ENCODE peak calls at places on chromosomes 12 and 14, in eight cellular contexts. D is heart right ventricle; L is tibial artery; N is CD8-positive, alpha-beta T cell; Y is WERI-Rb-1; G is GM12864; W is GM13977; F is HFF-Myc. E is an unnamed sample.

GRCh38 chr12:57614948-57615500 is 3.8 kb downstream of the ARHGEF25 start:
- DNase-seq in D (no peak), L (no peak), N (no peak), Y (no peak), G (no peak), W (no peak), F (no peak), E (no peak)

GRCh38 chr14:58964598-58964928 is 223.9 kb upstream of the DAAM1 start:
- DNase-seq in D (no peak), L (no peak), N (no peak), Y (no peak), G (no peak), W (no peak), F (no peak), E (no peak)

GRCh38 chr14:75274045-75274898 is 4.4 kb upstream of the FOS start:
- DNase-seq in D (no peak), L (no peak), N (no peak), Y (no peak), G (no peak), W (no peak), F (no peak), E (no peak)

GRCh38 chr12:99454539-99455172 is 192.9 kb upstream of the GARIN6 start:
- DNase-seq in D (no peak), L (no peak), N (no peak), Y (no peak), G (no peak), W (no peak), F (no peak), E (no peak)

GRCh38 chr14:61188196-61188595 is 92.9 kb downstream of the TMEM30B start:
- DNase-seq in D (peak), L (peak), N (peak), Y (no peak), G (no peak), W (no peak), F (no peak), E (no peak)

GRCh38 chr12:52914722-52915121 is 9.8 kb upstream of the KRT8 start:
- DNase-seq in D (no peak), L (no peak), N (no peak), Y (no peak), G (no peak), W (no peak), F (no peak), E (no peak)

GRCh38 chr14:103729496-103730448 is 14.2 kb downstream of the ZFYVE21 start:
- DNase-seq in D (no peak), L (no peak), N (no peak), Y (no peak), G (no peak), W (no peak), F (no peak), E (no peak)

GRCh38 chr12:15131462-15131861 is 89.8 kb downstream of the RERG start:
- DNase-seq in D (no peak), L (peak), N (no peak), Y (peak), G (no peak), W (no peak), F (peak), E (no peak)

GRCh38 chr14:105209646-105210045 is 28.5 kb upstream of the NUDT14 start:
- DNase-seq in D (no peak), L (no peak), N (no peak), Y (no peak), G (no peak), W (no peak), F (no peak), E (no peak)

GRCh38 chr12:48795550-48796455 is 6.9 kb upstream of the ADCY6 start:
- DNase-seq in D (peak), L (peak), N (peak), Y (peak), G (no peak), W (peak), F (peak), E (peak)

GRCh38 chr12:96879301-96879700 is 27.8 kb upstream of the NEDD1 start:
- DNase-seq in D (no peak), L (no peak), N (no peak), Y (no peak), G (no peak), W (no peak), F (no peak), E (no peak)

GRCh38 chr12:108629824-108630476 is 3.7 kb downstream of the SELPLG start:
- DNase-seq in D (no peak), L (peak), N (peak), Y (peak), G (no peak), W (no peak), F (no peak), E (no peak)

GRCh38 chr12:58833844-58834243 is 86.5 kb downstream of the LRIG3 start:
- DNase-seq in D (no peak), L (no peak), N (no peak), Y (no peak), G (no peak), W (no peak), F (no peak), E (no peak)

DNA sequence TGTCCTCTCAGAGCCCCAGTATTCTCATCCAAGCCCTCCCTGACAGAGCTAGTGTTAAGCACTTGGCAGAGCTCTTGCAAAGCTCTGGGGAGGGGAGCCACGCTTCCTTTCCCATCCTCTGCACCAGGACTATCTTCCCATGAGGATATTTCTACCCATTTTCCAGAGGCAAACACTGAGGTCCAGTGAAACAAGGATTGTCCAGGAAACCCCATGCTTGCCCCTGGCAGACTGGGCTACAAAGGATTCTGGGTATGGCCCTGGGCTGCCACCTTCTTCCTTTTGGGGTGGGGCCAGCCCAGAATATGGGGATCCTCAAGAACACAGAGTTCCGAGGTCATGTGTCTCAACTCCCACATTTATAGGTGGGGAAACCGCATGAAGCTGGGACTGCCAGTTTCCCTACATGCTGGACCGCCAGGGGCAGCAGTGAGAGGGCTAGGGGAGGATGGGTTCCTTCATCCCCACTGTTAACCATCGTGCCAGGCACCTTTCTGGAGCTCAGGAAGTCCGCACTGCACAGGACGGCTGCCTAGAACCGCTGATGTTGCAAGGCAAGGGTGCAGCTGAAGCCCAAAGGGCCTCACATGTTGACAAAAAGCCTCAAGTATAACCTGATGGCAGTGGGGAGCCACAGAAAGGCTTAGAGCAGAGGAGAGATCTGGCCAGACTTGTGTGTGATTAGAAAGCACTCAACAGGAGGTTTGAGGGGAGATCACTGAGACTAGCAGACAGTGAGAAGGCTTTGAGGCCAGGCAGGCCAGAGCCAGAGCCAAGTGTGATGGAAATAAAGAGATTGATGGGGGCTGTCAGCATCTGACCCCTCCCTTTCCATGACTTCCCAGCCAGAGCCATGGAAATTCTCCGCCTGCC is 5.5 kb upstream of the CCDC85C start:
- DNase-seq in D (no peak), L (no peak), N (peak), Y (peak), G (no peak), W (no peak), F (no peak), E (no peak)
- TF ChIP-seq CTCF in D (peak), L (no peak), N (no peak), Y (no peak), G (no peak), W (peak), F (peak), E (no peak)

GRCh38 chr14:96256420-96256819 is 410 bp downstream of the BDKRB1 start:
- DNase-seq in D (no peak), L (no peak), N (no peak), Y (no peak), G (no peak), W (no peak), F (no peak), E (no peak)
- TF ChIP-seq CTCF in D (no peak), L (no peak), N (no peak), Y (no peak), G (no peak), W (no peak), F (no peak), E (no peak)

GRCh38 chr14:99275222-99275584 is 3.2 kb upstream of the BCL11B start:
- DNase-seq in D (no peak), L (no peak), N (no peak), Y (no peak), G (no peak), W (no peak), F (no peak), E (no peak)

GRCh38 chr14:99273724-99274345 is 1.8 kb upstream of the BCL11B start:
- DNase-seq in D (no peak), L (no peak), N (peak), Y (peak), G (no peak), W (peak), F (no peak), E (no peak)

GRCh38 chr14:99273025-99273723 is 1.2 kb upstream of the BCL11B start:
- DNase-seq in D (no peak), L (no peak), N (peak), Y (peak), G (no peak), W (peak), F (no peak), E (no peak)

GRCh38 chr14:99276482-99276881 is 4.5 kb upstream of the BCL11B start:
- DNase-seq in D (no peak), L (no peak), N (no peak), Y (no peak), G (no peak), W (no peak), F (no peak), E (no peak)

DNA sequence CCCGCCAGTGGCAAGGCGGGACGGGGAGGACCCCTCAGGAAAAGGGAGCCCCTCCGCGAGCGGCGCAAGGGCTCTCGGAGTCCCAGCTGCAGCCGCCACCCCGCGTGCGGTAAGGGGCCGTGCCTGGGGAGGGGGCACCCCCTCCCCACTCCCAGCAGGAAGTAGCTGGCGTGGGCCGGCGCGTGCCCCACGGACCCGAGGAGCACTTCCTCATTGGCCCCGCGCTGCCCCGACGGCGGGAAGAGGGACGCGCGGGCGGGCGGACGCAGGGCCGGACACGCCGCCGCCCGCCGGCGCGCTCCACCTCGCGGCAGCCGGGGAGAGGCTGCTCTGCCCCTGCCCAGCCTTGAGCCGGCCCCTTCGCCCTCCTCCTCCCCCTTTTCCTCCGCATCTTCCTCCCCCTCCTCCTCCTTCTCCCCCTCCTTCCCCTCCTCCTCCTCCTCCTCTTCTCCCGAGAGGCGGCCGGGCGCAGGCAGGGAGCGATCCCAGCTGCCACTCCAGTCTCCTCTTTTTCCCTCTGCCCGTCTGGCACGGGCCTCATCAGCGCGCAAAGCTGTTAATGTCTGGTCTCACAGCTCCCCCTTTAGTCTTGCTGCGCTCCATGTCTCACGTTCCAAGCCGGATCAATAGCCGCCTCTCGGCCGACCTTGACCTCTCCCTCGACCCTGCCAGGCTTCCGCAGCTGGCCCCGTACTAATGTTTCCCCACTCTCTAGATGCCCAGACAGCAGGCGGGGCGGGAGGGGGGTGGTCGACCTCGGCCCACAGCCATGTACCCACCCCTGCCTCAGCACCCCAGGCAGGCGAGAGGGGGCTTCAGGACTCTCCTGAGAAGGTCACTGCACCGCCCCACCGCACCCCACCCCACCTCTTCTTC is 2.6 kb upstream of the BCL11B start:
- DNase-seq in D (peak), L (peak), N (peak), Y (peak), G (no peak), W (peak), F (peak), E (peak)
- TF ChIP-seq CTCF in D (no peak), L (no peak), N (peak), Y (peak), G (no peak), W (peak), F (peak), E (peak)

GRCh38 chr12:20546267-20546666 is 148.9 kb upstream of the SLCO1C1 start:
- DNase-seq in D (no peak), L (no peak), N (no peak), Y (no peak), G (no peak), W (no peak), F (no peak), E (no peak)

GRCh38 chr12:20548592-20548991 is 146.5 kb upstream of the SLCO1C1 start:
- DNase-seq in D (no peak), L (no peak), N (no peak), Y (no peak), G (no peak), W (no peak), F (no peak), E (no peak)

GRCh38 chr12:20547788-20548575 is 147.2 kb upstream of the SLCO1C1 start:
- DNase-seq in D (peak), L (no peak), N (no peak), Y (no peak), G (no peak), W (no peak), F (no peak), E (no peak)

GRCh38 chr12:20555015-20555414 is 140.1 kb upstream of the SLCO1C1 start:
- DNase-seq in D (no peak), L (no peak), N (no peak), Y (no peak), G (no peak), W (no peak), F (no peak), E (peak)

GRCh38 chr12:20549115-20549719 is 145.9 kb upstream of the SLCO1C1 start:
- DNase-seq in D (peak), L (peak), N (no peak), Y (peak), G (no peak), W (no peak), F (no peak), E (no peak)
- TF ChIP-seq CTCF in D (peak), L (peak), N (no peak), Y (peak), G (no peak), W (peak), F (peak), E (peak)

GRCh38 chr14:34501004-34501580 is 38.4 kb downstream of the EAPP start:
- DNase-seq in D (no peak), L (no peak), N (no peak), Y (no peak), G (no peak), W (no peak), F (no peak), E (no peak)

GRCh38 chr14:34496007-34496678 is 34.1 kb upstream of the SPTSSA start:
- DNase-seq in D (peak), L (peak), N (no peak), Y (no peak), G (no peak), W (no peak), F (no peak), E (no peak)

GRCh38 chr14:34501997-34502396 is 37.5 kb downstream of the EAPP start:
- DNase-seq in D (no peak), L (no peak), N (no peak), Y (no peak), G (no peak), W (no peak), F (no peak), E (no peak)

GRCh38 chr14:34496679-34497513 is 34.9 kb upstream of the SPTSSA start:
- DNase-seq in D (peak), L (peak), N (no peak), Y (no peak), G (no peak), W (no peak), F (peak), E (peak)

GRCh38 chr14:34498684-34499412 is 36.8 kb upstream of the SPTSSA start:
- DNase-seq in D (no peak), L (no peak), N (no peak), Y (peak), G (no peak), W (peak), F (peak), E (no peak)
- TF ChIP-seq CTCF in D (peak), L (no peak), N (peak), Y (peak), G (peak), W (peak), F (peak), E (peak)

GRCh38 chr12:77590306-77590705 is 240.4 kb upstream of the NAV3 start:
- DNase-seq in D (no peak), L (no peak), N (no peak), Y (no peak), G (no peak), W (no peak), F (no peak), E (no peak)
- TF ChIP-seq CTCF in D (no peak), L (no peak), N (no peak), Y (no peak), G (no peak), W (no peak), F (no peak), E (no peak)

GRCh38 chr14:52071675-52072074 is 2.8 kb upstream of the NID2 start:
- DNase-seq in D (no peak), L (no peak), N (no peak), Y (no peak), G (no peak), W (no peak), F (no peak), E (no peak)
- TF ChIP-seq CTCF in D (peak), L (no peak), N (no peak), Y (no peak), G (no peak), W (no peak), F (peak), E (peak)

GRCh38 chr14:33402604-33403003 is 463.9 kb downstream of the NPAS3 start:
- DNase-seq in D (no peak), L (no peak), N (no peak), Y (no peak), G (no peak), W (no peak), F (no peak), E (no peak)

GRCh38 chr14:33404964-33405574 is 466.4 kb downstream of the NPAS3 start:
- DNase-seq in D (no peak), L (no peak), N (no peak), Y (no peak), G (no peak), W (no peak), F (no peak), E (no peak)

GRCh38 chr14:33406766-33407165 is 468.1 kb downstream of the NPAS3 start:
- DNase-seq in D (no peak), L (no peak), N (no peak), Y (no peak), G (no peak), W (no peak), F (no peak), E (no peak)

GRCh38 chr14:33401326-33401725 is 462.6 kb downstream of the NPAS3 start:
- DNase-seq in D (no peak), L (no peak), N (no peak), Y (no peak), G (no peak), W (no peak), F (no peak), E (no peak)

DNA sequence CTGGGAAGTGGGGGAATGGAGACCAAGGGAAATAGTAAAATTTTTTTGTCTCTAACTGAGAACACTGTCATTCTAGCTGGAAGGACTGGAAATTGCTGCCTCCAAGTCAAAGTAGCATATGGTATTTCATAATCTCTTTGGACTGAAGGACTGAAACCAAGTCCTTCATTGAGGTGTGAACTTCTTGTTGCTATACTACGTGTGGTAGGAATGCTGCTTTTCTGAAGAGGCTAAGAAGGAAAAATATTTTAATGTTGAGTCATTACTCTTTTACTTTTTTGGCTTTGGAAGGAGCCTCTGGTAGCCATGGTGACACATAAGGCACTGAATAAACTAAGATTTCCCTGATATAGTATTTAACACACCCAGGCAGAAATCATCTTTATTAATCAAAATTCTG is 465.4 kb downstream of the NPAS3 start:
- DNase-seq in D (no peak), L (no peak), N (no peak), Y (no peak), G (no peak), W (no peak), F (peak), E (no peak)
- TF ChIP-seq CTCF in D (no peak), L (no peak), N (no peak), Y (no peak), G (no peak), W (no peak), F (no peak), E (peak)

DNA sequence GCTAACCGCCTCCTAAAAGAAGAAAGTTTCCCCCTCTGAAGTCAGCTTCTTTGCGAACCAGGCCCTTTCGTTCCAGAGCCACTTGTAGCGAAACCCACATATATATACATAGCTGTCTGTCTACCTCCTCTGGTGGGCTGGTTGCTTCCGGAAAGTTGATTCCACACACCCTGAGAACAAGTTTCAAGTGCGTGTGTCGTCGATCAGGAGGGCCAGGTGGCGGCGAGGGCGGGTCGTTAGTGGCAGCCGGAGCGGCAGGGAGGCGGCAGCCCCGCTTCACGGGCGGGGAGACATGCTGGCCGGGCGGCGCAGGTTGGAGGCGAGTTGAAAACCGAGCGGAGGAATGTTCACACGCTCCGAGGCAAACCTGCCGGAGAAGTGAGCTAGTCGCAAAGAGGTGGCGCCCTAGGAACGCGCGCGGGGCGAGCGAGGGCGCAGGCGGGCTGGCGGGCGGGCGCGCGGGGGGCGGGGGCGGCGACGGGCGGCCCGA is 2.6 kb downstream of the PTHLH start:
- DNase-seq in D (peak), L (peak), N (peak), Y (peak), G (peak), W (peak), F (no peak), E (peak)
- TF ChIP-seq CTCF in D (peak), L (no peak), N (no peak), Y (peak), G (no peak), W (peak), F (no peak), E (peak)